ENCODE peak calls at places on chromosomes 4 and X, in ten cellular contexts. B is astrocyte, K is astrocyte of the spinal cord, M is LNCaP clone FGC, F is fibroblast of the aortic adventitia, P is AG04450, U is cardiac muscle cell, R is lower lobe of right lung, A is ovary, E is IMR-90. H is an unnamed sample.

GRCh38 chr4:123891901-123892300 is 495.3 kb downstream of the SPRY1 start:
- DNase-seq in A (no peak), R (no peak), K (no peak), P (no peak), M (no peak), U (no peak), E (no peak), F (no peak), B (no peak), H (no peak)

GRCh38 chr4:61440306-61440705 is 240.2 kb downstream of the ADGRL3 start:
- DNase-seq in F (no peak), M (no peak), E (no peak), A (no peak), P (no peak), R (no peak), K (no peak), B (no peak), U (no peak), H (no peak)

GRCh38 chr4:19971829-19972228 is 279.9 kb upstream of the SLIT2 start:
- DNase-seq in E (peak), P (no peak), B (peak), R (no peak), M (no peak), F (peak), A (no peak), U (peak), K (peak), H (no peak)

GRCh38 chr4:61204353-61204752 is 4.2 kb downstream of the ADGRL3 start:
- DNase-seq in E (peak), A (no peak), P (no peak), M (no peak), B (peak), R (no peak), U (peak), K (peak), F (no peak), H (no peak)

GRCh38 chr4:159117968-159118367 is 15.1 kb downstream of the RAPGEF2 start:
- DNase-seq in M (no peak), K (no peak), F (no peak), R (no peak), B (no peak), E (no peak), P (no peak), U (no peak), A (no peak), H (no peak)

GRCh38 chrX:72094894-72095293 is 36.8 kb downstream of the RTL5 start:
- DNase-seq in F (peak), M (no peak), R (peak), E (peak), B (peak), K (no peak), A (peak), U (peak), P (no peak), H (peak)

GRCh38 chrX:35919536-35920309 is at the start of gene CFAP47:
- DNase-seq in F (no peak), E (no peak), K (peak), P (no peak), B (no peak), M (no peak), R (peak), U (no peak), A (no peak), H (no peak)

GRCh38 chr4:123954220-123954619 is 557.6 kb downstream of the SPRY1 start:
- DNase-seq in P (no peak), K (no peak), R (no peak), E (no peak), M (no peak), A (no peak), U (no peak), F (no peak), B (no peak), H (no peak)

GRCh38 chr4:37827030-37827705 is 682 bp downstream of the PGM2 start:
- DNase-seq in M (peak), K (peak), P (no peak), U (peak), B (peak), R (no peak), E (peak), F (peak), A (no peak), H (no peak)

GRCh38 chrX:118723376-118723775 is 4.0 kb upstream of the IL13RA1 start:
- DNase-seq in B (no peak), K (no peak), E (no peak), P (no peak), R (no peak), F (no peak), A (no peak), U (no peak), M (no peak), H (no peak)

GRCh38 chrX:9163153-9163790 is 129.3 kb upstream of the FAM9B start:
- DNase-seq in A (no peak), E (peak), P (no peak), M (no peak), U (peak), B (peak), R (no peak), F (peak), K (peak), H (no peak)

GRCh38 chrX:48493890-48494364 is 14.9 kb upstream of the PORCN start:
- DNase-seq in E (peak), B (no peak), U (peak), R (no peak), P (no peak), A (no peak), K (peak), F (peak), M (no peak), H (no peak)

GRCh38 chr4:63717384-63717783 is 691.9 kb downstream of the TECRL start:
- DNase-seq in E (no peak), R (no peak), M (peak), U (peak), F (no peak), P (no peak), K (peak), B (no peak), A (no peak), H (no peak)

GRCh38 chr4:139651282-139652194 is 14.1 kb upstream of the MGST2 start:
- DNase-seq in A (peak), M (no peak), U (peak), R (peak), K (peak), F (peak), B (peak), P (peak), E (peak), H (peak)

GRCh38 chr4:78032446-78032845 is 24.7 kb upstream of the FRAS1 start:
- DNase-seq in K (no peak), P (no peak), A (no peak), F (no peak), E (no peak), M (no peak), R (no peak), B (no peak), U (no peak), H (no peak)

GRCh38 chrX:19194285-19195242 is 72.3 kb upstream of the ADGRG2 start:
- DNase-seq in U (no peak), B (no peak), P (no peak), R (no peak), F (no peak), A (no peak), M (no peak), K (no peak), E (no peak), H (no peak)

GRCh38 chrX:42241421-42241820 is 318.1 kb upstream of the CASK start:
- DNase-seq in U (peak), P (no peak), M (no peak), B (no peak), F (no peak), E (no peak), A (no peak), K (no peak), R (no peak), H (no peak)

GRCh38 chrX:75968293-75968692 is 183.2 kb upstream of the MAGEE2 start:
- DNase-seq in A (no peak), K (no peak), M (no peak), P (no peak), F (no peak), E (no peak), B (no peak), R (no peak), U (no peak), H (no peak)

GRCh38 chrX:125786306-125786705 is 379.8 kb downstream of the DCAF12L2 start:
- DNase-seq in A (no peak), M (no peak), K (peak), B (no peak), F (no peak), P (no peak), E (no peak), R (no peak), U (no peak), H (no peak)

DNA sequence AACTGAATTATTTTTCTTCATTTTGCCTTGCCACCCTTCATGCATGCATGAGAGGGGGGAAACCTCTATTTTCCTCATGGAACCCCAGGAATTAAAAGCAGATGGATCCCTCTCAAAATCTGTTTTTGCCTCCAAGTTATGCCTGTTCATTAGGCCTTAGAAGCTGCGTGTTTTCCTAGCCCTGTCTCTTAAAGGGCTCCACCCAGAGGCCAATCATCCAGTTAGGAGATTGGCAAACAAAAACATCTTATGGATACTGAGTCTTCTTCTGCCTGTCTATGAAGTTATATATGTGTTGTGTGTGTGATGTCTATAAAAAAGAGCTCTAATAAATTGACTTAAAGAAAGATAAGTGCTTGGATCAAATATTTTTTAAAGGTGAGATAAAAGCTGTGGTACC is 142.9 kb downstream of the ANAPC10 start:
- DNase-seq in M (no peak), F (no peak), A (no peak), P (no peak), R (no peak), B (no peak), E (no peak), U (no peak), K (no peak), H (no peak)
- TF ChIP-seq CTCF in M (peak), F (no peak), A (no peak), P (no peak), R (no peak), B (no peak), E (no peak), U (no peak), K (no peak), H (no peak)

GRCh38 chr4:169940460-169940859 is 85.7 kb downstream of the MFAP3L start:
- DNase-seq in F (no peak), K (no peak), R (no peak), E (no peak), B (no peak), M (no peak), U (no peak), A (no peak), P (no peak), H (no peak)
- TF ChIP-seq CTCF in F (no peak), K (peak), R (no peak), E (no peak), B (peak), M (no peak), U (no peak), A (no peak), P (no peak), H (no peak)

DNA sequence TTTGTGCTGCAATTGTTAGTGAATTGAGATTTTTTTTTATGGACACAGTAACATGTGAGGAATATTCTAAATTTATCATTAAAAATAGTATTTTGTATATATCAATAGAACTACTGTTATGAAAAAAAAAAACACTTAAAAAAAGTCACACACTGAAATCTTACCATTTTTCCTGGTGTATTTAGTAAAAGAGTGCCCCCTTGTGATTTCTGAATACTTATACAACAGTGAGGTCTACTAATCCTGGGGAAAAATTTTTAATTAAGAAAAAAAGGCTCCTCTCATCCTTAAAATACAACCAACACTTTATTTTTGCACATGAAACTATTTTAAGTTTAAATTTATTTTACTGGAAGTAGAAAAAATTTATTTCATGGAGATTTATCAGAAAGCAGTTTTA is 56.4 kb upstream of the SPOCK3 start:
- DNase-seq in F (peak), U (peak), A (no peak), P (no peak), B (peak), E (no peak), K (peak), R (no peak), M (no peak), H (no peak)
- TF ChIP-seq CTCF in F (peak), U (no peak), A (no peak), P (no peak), B (peak), E (no peak), K (peak), R (peak), M (peak), H (peak)

GRCh38 chr4:188714907-188715306 is 575.7 kb downstream of the TRIML1 start:
- DNase-seq in M (no peak), U (no peak), P (peak), B (peak), E (peak), A (no peak), R (no peak), K (peak), F (no peak), H (no peak)

GRCh38 chr4:188722911-188723310 is 583.7 kb downstream of the TRIML1 start:
- DNase-seq in K (no peak), E (peak), R (no peak), P (peak), A (no peak), F (no peak), B (no peak), U (no peak), M (no peak), H (no peak)

GRCh38 chr4:188714488-188714887 is 575.2 kb downstream of the TRIML1 start:
- DNase-seq in R (no peak), F (no peak), P (no peak), M (no peak), A (no peak), U (no peak), E (peak), K (peak), B (no peak), H (no peak)

GRCh38 chr4:188719794-188720193 is 580.6 kb downstream of the TRIML1 start:
- DNase-seq in A (no peak), E (no peak), M (no peak), B (no peak), K (no peak), F (no peak), R (no peak), P (no peak), U (no peak), H (no peak)
- TF ChIP-seq CTCF in A (no peak), E (peak), M (no peak), B (no peak), K (no peak), F (no peak), R (no peak), P (peak), U (no peak), H (no peak)

DNA sequence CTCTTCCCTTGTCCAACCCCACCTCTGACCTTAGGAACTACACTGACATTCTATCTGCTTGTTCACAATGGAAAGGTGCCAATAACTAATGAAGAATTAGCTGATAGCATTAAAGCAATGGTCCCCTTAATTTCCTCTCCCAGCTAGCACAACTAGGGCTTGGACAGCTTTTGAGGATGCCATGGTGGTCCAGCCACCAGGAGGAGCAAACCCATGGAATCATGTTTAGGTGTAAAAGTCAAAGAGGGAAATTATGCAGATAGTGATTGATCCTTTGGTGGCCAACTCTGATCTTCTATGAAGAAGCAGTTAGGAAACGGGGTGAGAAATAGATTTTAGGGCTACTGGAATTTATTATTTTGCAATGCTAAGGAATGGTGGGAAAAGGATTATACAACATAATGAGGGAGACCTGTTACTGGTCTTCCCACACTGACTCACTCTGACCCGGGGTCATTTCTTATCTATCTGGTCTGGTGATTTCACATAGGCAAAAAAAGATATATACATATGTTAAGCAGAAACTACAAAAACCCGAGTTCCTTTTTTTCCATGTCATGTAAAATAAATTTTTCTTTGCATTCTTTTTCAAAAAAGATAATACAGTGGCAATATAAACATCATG is 45.8 kb upstream of the FBXW7 start:
- DNase-seq in U (peak), M (no peak), K (no peak), E (no peak), B (no peak), F (no peak), R (no peak), P (no peak), A (no peak), H (no peak)
- TF ChIP-seq CTCF in U (peak), M (no peak), K (peak), E (no peak), B (no peak), F (peak), R (no peak), P (peak), A (no peak), H (no peak)

GRCh38 chr4:88706574-88706973 is 8.9 kb upstream of the NAP1L5 start:
- DNase-seq in E (peak), K (peak), P (peak), U (peak), A (peak), M (peak), B (peak), R (no peak), F (peak), H (no peak)
- TF ChIP-seq CTCF in E (peak), K (peak), P (peak), U (peak), A (peak), M (peak), B (peak), R (peak), F (peak), H (no peak)

GRCh38 chr4:121049072-121049599 is 23.2 kb downstream of the NDNF start:
- DNase-seq in F (peak), A (peak), R (no peak), M (no peak), K (no peak), B (no peak), U (no peak), P (no peak), E (no peak), H (no peak)

GRCh38 chr4:121054373-121054772 is 18.0 kb downstream of the NDNF start:
- DNase-seq in E (no peak), B (no peak), M (no peak), A (no peak), P (no peak), R (no peak), K (no peak), F (no peak), U (no peak), H (no peak)

GRCh38 chr4:121053601-121054143 is 18.7 kb downstream of the NDNF start:
- DNase-seq in E (no peak), U (no peak), P (no peak), M (no peak), B (peak), A (no peak), R (no peak), K (peak), F (peak), H (no peak)

GRCh38 chr4:121048165-121048564 is 24.2 kb downstream of the NDNF start:
- DNase-seq in E (no peak), M (no peak), K (no peak), B (no peak), R (no peak), U (no peak), A (no peak), P (no peak), F (no peak), H (no peak)

GRCh38 chr4:121050251-121050650 is 22.1 kb downstream of the NDNF start:
- DNase-seq in P (no peak), M (no peak), A (no peak), B (no peak), K (peak), E (no peak), F (peak), U (no peak), R (no peak), H (no peak)
- TF ChIP-seq CTCF in P (peak), M (peak), A (no peak), B (peak), K (peak), E (peak), F (peak), U (peak), R (peak), H (peak)

DNA sequence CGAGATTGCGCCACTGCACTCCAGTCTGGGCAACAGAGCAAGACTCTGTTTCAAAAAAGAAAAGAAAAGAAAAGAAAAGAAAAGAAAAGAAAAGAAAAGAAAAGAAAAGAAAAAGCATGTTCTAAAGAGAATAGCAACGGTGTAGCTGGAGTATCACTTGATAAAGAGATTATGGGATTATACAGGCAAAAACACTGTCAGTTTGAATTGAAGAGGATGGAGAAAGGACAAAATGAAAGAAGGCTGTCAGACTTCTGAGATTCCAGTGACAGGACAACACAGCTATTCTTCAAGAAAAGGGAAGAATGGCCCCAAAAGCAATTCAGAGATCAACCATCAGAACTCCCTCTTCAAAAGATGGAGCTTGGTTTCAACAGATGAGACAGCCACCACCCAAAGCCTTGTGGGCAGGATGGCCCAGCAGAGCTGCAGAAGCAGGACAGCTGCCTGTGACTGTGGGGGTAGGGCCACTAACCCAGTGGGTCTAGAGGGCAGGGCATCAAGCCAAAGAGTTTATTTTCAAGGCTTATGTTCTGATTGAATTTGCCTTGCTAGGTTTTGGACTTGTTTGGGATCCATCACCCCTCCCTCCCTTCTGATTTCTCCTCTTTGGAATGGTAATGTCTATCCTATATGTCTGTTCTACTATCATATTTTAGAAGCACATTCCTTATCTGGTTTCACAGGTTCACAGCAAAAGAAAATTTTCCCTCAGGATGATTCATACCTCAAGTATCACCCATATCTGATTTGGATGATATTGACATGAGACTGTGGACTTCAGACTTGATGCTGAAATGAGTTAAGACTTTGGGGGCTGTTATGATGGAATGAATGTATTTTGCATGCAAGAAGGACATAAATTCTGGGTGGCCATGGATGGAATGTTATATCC is 17.5 kb downstream of the RFC1 start:
- DNase-seq in M (no peak), F (peak), E (peak), K (peak), U (no peak), B (peak), R (no peak), P (no peak), A (no peak), H (no peak)
- TF ChIP-seq CTCF in M (no peak), F (no peak), E (no peak), K (no peak), U (no peak), B (no peak), R (no peak), P (no peak), A (no peak), H (no peak)

DNA sequence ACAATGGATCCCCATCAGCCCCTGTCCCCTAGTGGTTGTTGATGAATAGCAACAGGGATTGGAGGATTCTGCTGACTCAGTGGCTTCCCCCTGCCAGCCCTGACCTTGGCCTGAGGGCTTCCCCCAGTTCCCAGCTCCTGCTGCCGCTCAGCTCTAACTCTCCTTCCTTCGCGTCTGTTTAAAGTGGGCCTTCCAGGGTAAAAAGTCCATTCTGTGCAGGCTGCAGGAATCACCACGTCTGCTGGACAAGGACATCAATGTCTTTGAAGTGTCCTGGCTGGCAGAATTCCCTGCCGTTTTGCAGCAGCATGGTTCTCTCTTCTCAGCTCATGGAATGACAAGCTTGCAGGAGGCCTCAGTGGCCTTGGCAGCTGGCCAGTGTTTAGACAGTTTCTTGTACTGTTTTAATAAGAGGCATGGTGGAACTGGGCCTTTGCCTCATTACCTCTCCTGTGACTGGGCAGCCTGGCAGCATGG is 152.5 kb upstream of the STX18 start:
- DNase-seq in A (peak), E (peak), F (no peak), M (peak), R (no peak), P (no peak), B (no peak), K (no peak), U (peak), H (no peak)
- TF ChIP-seq CTCF in A (no peak), E (peak), F (peak), M (no peak), R (no peak), P (peak), B (no peak), K (peak), U (peak), H (no peak)